ENCODE peak calls at places on chromosomes 16 and 17, in ten cellular contexts. One of them, this sample, is unnamed.

GRCh38 chr16:25064967-25065366 is 46.6 kb upstream of the LCMT1 start:
- DNase-seq in trophoblast cell: no peak
- DNase-seq in gastrocnemius medialis: no peak
- DNase-seq in ascending aorta: no peak
- DNase-seq in psoas muscle: no peak
- DNase-seq in body of pancreas: peak; percentile 45
- DNase-seq in left ventricle myocardium inferior: no peak
- DNase-seq in naive thymus-derived CD4-positive, alpha-beta T cell: no peak
- DNase-seq in upper lobe of left lung: no peak
- DNase-seq in CD8-positive, alpha-beta T cell: no peak
- DNase-seq in this sample: no peak

GRCh38 chr17:17445925-17446665 is 30.7 kb upstream of the MED9 start:
- DNase-seq in trophoblast cell: no peak
- DNase-seq in gastrocnemius medialis: no peak
- DNase-seq in ascending aorta: no peak
- DNase-seq in psoas muscle: no peak
- DNase-seq in body of pancreas: peak; percentile 66
- DNase-seq in left ventricle myocardium inferior: no peak
- DNase-seq in naive thymus-derived CD4-positive, alpha-beta T cell: no peak
- DNase-seq in upper lobe of left lung: peak; percentile 54
- DNase-seq in CD8-positive, alpha-beta T cell: no peak
- DNase-seq in this sample: peak; percentile 70

GRCh38 chr16:70257391-70257790 is 5.7 kb upstream of the EXOSC6 start:
- DNase-seq in trophoblast cell: no peak
- DNase-seq in gastrocnemius medialis: no peak
- DNase-seq in ascending aorta: no peak
- DNase-seq in psoas muscle: no peak
- DNase-seq in body of pancreas: no peak
- DNase-seq in left ventricle myocardium inferior: no peak
- DNase-seq in naive thymus-derived CD4-positive, alpha-beta T cell: no peak
- DNase-seq in upper lobe of left lung: no peak
- DNase-seq in CD8-positive, alpha-beta T cell: no peak
- DNase-seq in this sample: no peak

GRCh38 chr17:14746784-14747575 is 446.1 kb downstream of the HS3ST3B1 start:
- DNase-seq in trophoblast cell: no peak
- DNase-seq in gastrocnemius medialis: no peak
- DNase-seq in ascending aorta: no peak
- DNase-seq in psoas muscle: no peak
- DNase-seq in body of pancreas: no peak
- DNase-seq in left ventricle myocardium inferior: no peak
- DNase-seq in naive thymus-derived CD4-positive, alpha-beta T cell: no peak
- DNase-seq in upper lobe of left lung: peak; percentile 41
- DNase-seq in CD8-positive, alpha-beta T cell: no peak
- DNase-seq in this sample: no peak

GRCh38 chr17:1231456-1231855 is 38.8 kb upstream of the BHLHA9 start:
- DNase-seq in trophoblast cell: no peak
- DNase-seq in gastrocnemius medialis: peak; percentile 24
- DNase-seq in ascending aorta: no peak
- DNase-seq in psoas muscle: peak; percentile 48
- DNase-seq in body of pancreas: no peak
- DNase-seq in left ventricle myocardium inferior: peak; percentile 53
- DNase-seq in naive thymus-derived CD4-positive, alpha-beta T cell: no peak
- DNase-seq in upper lobe of left lung: peak; percentile 70
- DNase-seq in CD8-positive, alpha-beta T cell: no peak
- DNase-seq in this sample: peak; percentile 15

GRCh38 chr17:61322316-61323014 is 77.2 kb upstream of the TBX2 start:
- DNase-seq in trophoblast cell: no peak
- DNase-seq in gastrocnemius medialis: no peak
- DNase-seq in ascending aorta: no peak
- DNase-seq in psoas muscle: no peak
- DNase-seq in body of pancreas: no peak
- DNase-seq in left ventricle myocardium inferior: no peak
- DNase-seq in naive thymus-derived CD4-positive, alpha-beta T cell: no peak
- DNase-seq in upper lobe of left lung: no peak
- DNase-seq in CD8-positive, alpha-beta T cell: no peak
- DNase-seq in this sample: no peak

GRCh38 chr17:76822184-76822778 is 45.9 kb upstream of the MGAT5B start:
- DNase-seq in trophoblast cell: no peak
- DNase-seq in gastrocnemius medialis: no peak
- DNase-seq in ascending aorta: no peak
- DNase-seq in psoas muscle: no peak
- DNase-seq in body of pancreas: no peak
- DNase-seq in left ventricle myocardium inferior: no peak
- DNase-seq in naive thymus-derived CD4-positive, alpha-beta T cell: no peak
- DNase-seq in upper lobe of left lung: no peak
- DNase-seq in CD8-positive, alpha-beta T cell: no peak
- DNase-seq in this sample: no peak

GRCh38 chr17:29147682-29148081 is 32.5 kb downstream of the MYO18A start:
- DNase-seq in trophoblast cell: no peak
- DNase-seq in gastrocnemius medialis: no peak
- DNase-seq in ascending aorta: no peak
- DNase-seq in psoas muscle: no peak
- DNase-seq in body of pancreas: no peak
- DNase-seq in left ventricle myocardium inferior: no peak
- DNase-seq in naive thymus-derived CD4-positive, alpha-beta T cell: no peak
- DNase-seq in upper lobe of left lung: no peak
- DNase-seq in CD8-positive, alpha-beta T cell: no peak
- DNase-seq in this sample: no peak

GRCh38 chr16:19861811-19862327 is 22.8 kb downstream of the GPRC5B start:
- DNase-seq in trophoblast cell: no peak
- DNase-seq in gastrocnemius medialis: no peak
- DNase-seq in ascending aorta: no peak
- DNase-seq in psoas muscle: no peak
- DNase-seq in body of pancreas: no peak
- DNase-seq in left ventricle myocardium inferior: no peak
- DNase-seq in naive thymus-derived CD4-positive, alpha-beta T cell: no peak
- DNase-seq in upper lobe of left lung: no peak
- DNase-seq in CD8-positive, alpha-beta T cell: no peak
- DNase-seq in this sample: no peak

GRCh38 chr17:4704991-4705390 is 1.1 kb upstream of the PELP1 start:
- DNase-seq in trophoblast cell: no peak
- DNase-seq in gastrocnemius medialis: no peak
- DNase-seq in ascending aorta: no peak
- DNase-seq in psoas muscle: no peak
- DNase-seq in body of pancreas: no peak
- DNase-seq in left ventricle myocardium inferior: no peak
- DNase-seq in naive thymus-derived CD4-positive, alpha-beta T cell: no peak
- DNase-seq in upper lobe of left lung: no peak
- DNase-seq in CD8-positive, alpha-beta T cell: no peak
- DNase-seq in this sample: no peak

DNA sequence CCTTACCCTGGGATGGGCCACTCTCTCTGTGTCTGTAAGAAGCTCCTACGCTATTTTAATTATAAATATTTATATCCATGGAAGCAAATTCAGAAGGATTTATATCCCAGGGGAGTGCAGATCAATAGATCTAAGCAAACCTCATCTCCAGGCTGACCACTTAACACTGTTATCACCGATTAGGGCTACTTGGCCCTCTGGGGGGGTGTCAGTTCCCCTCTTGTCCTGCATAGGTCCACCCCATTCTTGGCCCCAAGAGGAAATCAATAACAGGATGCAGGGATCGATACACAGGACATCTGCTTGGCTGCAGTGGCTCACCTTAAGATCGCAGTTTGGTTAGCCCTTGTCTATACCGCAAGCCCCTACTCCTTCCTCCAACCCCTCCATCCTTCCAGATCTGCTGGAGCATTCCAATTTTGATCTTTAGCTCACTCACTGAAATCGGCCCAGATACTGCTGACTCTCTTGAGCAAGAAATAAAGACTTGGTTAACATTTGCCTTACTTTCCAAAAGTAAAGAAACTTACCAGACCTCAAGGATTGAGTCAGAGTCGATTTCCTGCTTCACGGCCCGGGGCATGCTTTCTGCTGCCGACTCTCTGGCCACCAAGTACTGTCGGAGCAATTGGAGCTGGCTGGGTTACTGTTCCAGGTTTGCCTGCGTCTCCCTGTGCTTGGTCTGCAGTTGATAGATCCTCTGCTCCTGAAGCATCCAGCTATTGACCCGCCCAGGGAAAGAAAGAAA is 112.3 kb upstream of the PMFBP1 start:
- DNase-seq in trophoblast cell: no peak
- DNase-seq in gastrocnemius medialis: no peak
- DNase-seq in ascending aorta: no peak
- DNase-seq in psoas muscle: no peak
- DNase-seq in body of pancreas: no peak
- DNase-seq in left ventricle myocardium inferior: no peak
- DNase-seq in naive thymus-derived CD4-positive, alpha-beta T cell: no peak
- DNase-seq in upper lobe of left lung: peak; percentile 59
- DNase-seq in CD8-positive, alpha-beta T cell: no peak
- DNase-seq in this sample: no peak
- H3K4me3 ChIP-seq in trophoblast cell: no peak overlapping the region
- H3K4me3 ChIP-seq in gastrocnemius medialis: no peak overlapping the region
- H3K4me3 ChIP-seq in ascending aorta: no peak overlapping the region
- H3K4me3 ChIP-seq in psoas muscle: no peak overlapping the region
- H3K4me3 ChIP-seq in body of pancreas: no peak overlapping the region
- H3K4me3 ChIP-seq in left ventricle myocardium inferior: no peak overlapping the region
- H3K4me3 ChIP-seq in naive thymus-derived CD4-positive, alpha-beta T cell: no peak overlapping the region
- H3K4me3 ChIP-seq in upper lobe of left lung: no peak overlapping the region
- H3K4me3 ChIP-seq in CD8-positive, alpha-beta T cell: no peak overlapping the region
- H3K4me3 ChIP-seq in this sample: no peak overlapping the region

GRCh38 chr16:86508028-86508946 is 2.0 kb upstream of the FOXF1 start:
- DNase-seq in trophoblast cell: no peak
- DNase-seq in gastrocnemius medialis: no peak
- DNase-seq in ascending aorta: no peak
- DNase-seq in psoas muscle: no peak
- DNase-seq in body of pancreas: no peak
- DNase-seq in left ventricle myocardium inferior: no peak
- DNase-seq in naive thymus-derived CD4-positive, alpha-beta T cell: no peak
- DNase-seq in upper lobe of left lung: no peak
- DNase-seq in CD8-positive, alpha-beta T cell: no peak
- DNase-seq in this sample: peak; percentile 49
- H3K27me3 ChIP-seq in trophoblast cell: peaks cover 98% of the 10 kb centered on the region
- H3K27me3 ChIP-seq in gastrocnemius medialis: peaks cover 99% of the 10 kb centered on the region
- H3K27me3 ChIP-seq in ascending aorta: peaks cover 48% of the 10 kb centered on the region
- H3K27me3 ChIP-seq in psoas muscle: peaks cover 98% of the 10 kb centered on the region
- H3K27me3 ChIP-seq in body of pancreas: peaks cover 25% of the 10 kb centered on the region
- H3K27me3 ChIP-seq in left ventricle myocardium inferior: peaks cover 100% of the 10 kb centered on the region
- H3K27me3 ChIP-seq in naive thymus-derived CD4-positive, alpha-beta T cell: peaks cover 7% of the 10 kb centered on the region
- H3K27me3 ChIP-seq in upper lobe of left lung: peaks cover 1% of the 10 kb centered on the region
- H3K27me3 ChIP-seq in CD8-positive, alpha-beta T cell: peaks cover 12% of the 10 kb centered on the region
- H3K27me3 ChIP-seq in this sample: peaks cover 68% of the 10 kb centered on the region

DNA sequence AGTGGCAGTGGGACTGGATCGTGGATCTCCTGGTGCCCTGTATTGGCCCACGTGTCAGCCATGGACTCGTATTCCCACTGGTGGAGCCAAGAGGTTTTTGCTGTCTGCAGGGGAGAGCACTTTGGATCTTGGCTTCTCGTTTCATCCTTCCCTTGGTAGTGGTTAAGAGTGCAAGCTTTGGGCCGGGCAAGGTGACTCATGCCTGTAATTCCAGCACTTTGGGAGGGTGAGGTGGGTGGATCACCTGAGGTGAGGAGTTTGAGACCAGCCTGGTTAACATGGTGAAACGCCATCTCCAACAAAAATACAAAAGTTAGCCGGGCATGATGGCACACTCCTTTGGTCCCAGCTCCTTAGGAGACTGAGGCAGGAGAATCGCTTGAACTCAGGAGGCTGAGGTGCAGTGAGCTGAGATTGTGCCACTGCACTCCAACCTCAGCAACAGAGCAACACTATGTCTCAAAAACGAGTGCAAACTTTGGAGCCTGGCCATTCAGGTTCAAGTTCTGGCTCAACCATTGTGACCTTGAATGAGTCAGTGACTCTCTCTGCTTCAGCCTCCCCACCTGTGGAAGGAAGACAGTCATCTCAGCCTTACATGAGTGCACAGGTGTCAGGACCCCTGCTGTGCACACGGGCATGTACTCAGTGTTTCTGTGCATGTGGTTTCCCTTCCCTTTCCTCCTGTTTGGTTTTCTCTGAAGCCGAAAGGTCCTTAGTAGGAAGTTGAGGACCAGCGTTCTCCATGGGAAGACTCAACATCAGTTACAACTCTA is 57.4 kb downstream of the PLCG2 start:
- DNase-seq in trophoblast cell: no peak
- DNase-seq in gastrocnemius medialis: no peak
- DNase-seq in ascending aorta: no peak
- DNase-seq in psoas muscle: no peak
- DNase-seq in body of pancreas: no peak
- DNase-seq in left ventricle myocardium inferior: no peak
- DNase-seq in naive thymus-derived CD4-positive, alpha-beta T cell: no peak
- DNase-seq in upper lobe of left lung: no peak
- DNase-seq in CD8-positive, alpha-beta T cell: no peak
- DNase-seq in this sample: no peak
- H3K4me1 ChIP-seq in trophoblast cell: peaks cover 4% of the 10 kb centered on the region
- H3K4me1 ChIP-seq in gastrocnemius medialis: no peaks in the 10 kb centered on the region
- H3K4me1 ChIP-seq in ascending aorta: no peaks in the 10 kb centered on the region
- H3K4me1 ChIP-seq in psoas muscle: no peaks in the 10 kb centered on the region
- H3K4me1 ChIP-seq in body of pancreas: no peaks in the 10 kb centered on the region
- H3K4me1 ChIP-seq in left ventricle myocardium inferior: no peaks in the 10 kb centered on the region
- H3K4me1 ChIP-seq in naive thymus-derived CD4-positive, alpha-beta T cell: peaks cover 20% of the 10 kb centered on the region
- H3K4me1 ChIP-seq in upper lobe of left lung: peaks cover 7% of the 10 kb centered on the region
- H3K4me1 ChIP-seq in CD8-positive, alpha-beta T cell: peaks cover 11% of the 10 kb centered on the region
- H3K4me1 ChIP-seq in this sample: no peaks in the 10 kb centered on the region

GRCh38 chr17:80025796-80026195 is 9.9 kb downstream of the TBC1D16 start:
- DNase-seq in trophoblast cell: no peak
- DNase-seq in gastrocnemius medialis: no peak
- DNase-seq in ascending aorta: no peak
- DNase-seq in psoas muscle: no peak
- DNase-seq in body of pancreas: no peak
- DNase-seq in left ventricle myocardium inferior: no peak
- DNase-seq in naive thymus-derived CD4-positive, alpha-beta T cell: no peak
- DNase-seq in upper lobe of left lung: no peak
- DNase-seq in CD8-positive, alpha-beta T cell: no peak
- DNase-seq in this sample: no peak

GRCh38 chr17:80024206-80024972 is 11.3 kb downstream of the TBC1D16 start:
- DNase-seq in trophoblast cell: no peak
- DNase-seq in gastrocnemius medialis: no peak
- DNase-seq in ascending aorta: no peak
- DNase-seq in psoas muscle: no peak
- DNase-seq in body of pancreas: no peak
- DNase-seq in left ventricle myocardium inferior: no peak
- DNase-seq in naive thymus-derived CD4-positive, alpha-beta T cell: no peak
- DNase-seq in upper lobe of left lung: no peak
- DNase-seq in CD8-positive, alpha-beta T cell: no peak
- DNase-seq in this sample: no peak

GRCh38 chr17:80023261-80024205 is 12.1 kb downstream of the TBC1D16 start:
- DNase-seq in trophoblast cell: no peak
- DNase-seq in gastrocnemius medialis: no peak
- DNase-seq in ascending aorta: no peak
- DNase-seq in psoas muscle: no peak
- DNase-seq in body of pancreas: peak; percentile 45
- DNase-seq in left ventricle myocardium inferior: no peak
- DNase-seq in naive thymus-derived CD4-positive, alpha-beta T cell: no peak
- DNase-seq in upper lobe of left lung: no peak
- DNase-seq in CD8-positive, alpha-beta T cell: no peak
- DNase-seq in this sample: no peak

GRCh38 chr17:80026359-80027042 is 9.2 kb downstream of the TBC1D16 start:
- DNase-seq in trophoblast cell: no peak
- DNase-seq in gastrocnemius medialis: peak; percentile 37
- DNase-seq in ascending aorta: no peak
- DNase-seq in psoas muscle: no peak
- DNase-seq in body of pancreas: peak; percentile 76
- DNase-seq in left ventricle myocardium inferior: no peak
- DNase-seq in naive thymus-derived CD4-positive, alpha-beta T cell: no peak
- DNase-seq in upper lobe of left lung: peak; percentile 54
- DNase-seq in CD8-positive, alpha-beta T cell: no peak
- DNase-seq in this sample: no peak

GRCh38 chr17:80025140-80025539 is 10.5 kb downstream of the TBC1D16 start:
- DNase-seq in trophoblast cell: peak; percentile 37
- DNase-seq in gastrocnemius medialis: no peak
- DNase-seq in ascending aorta: no peak
- DNase-seq in psoas muscle: no peak
- DNase-seq in body of pancreas: no peak
- DNase-seq in left ventricle myocardium inferior: no peak
- DNase-seq in naive thymus-derived CD4-positive, alpha-beta T cell: no peak
- DNase-seq in upper lobe of left lung: no peak
- DNase-seq in CD8-positive, alpha-beta T cell: no peak
- DNase-seq in this sample: no peak
- H3K4me3 ChIP-seq in trophoblast cell: no peak overlapping the region
- H3K4me3 ChIP-seq in gastrocnemius medialis: no peak overlapping the region
- H3K4me3 ChIP-seq in ascending aorta: no peak overlapping the region
- H3K4me3 ChIP-seq in psoas muscle: no peak overlapping the region
- H3K4me3 ChIP-seq in body of pancreas: no peak overlapping the region
- H3K4me3 ChIP-seq in left ventricle myocardium inferior: no peak overlapping the region
- H3K4me3 ChIP-seq in naive thymus-derived CD4-positive, alpha-beta T cell: no peak overlapping the region
- H3K4me3 ChIP-seq in upper lobe of left lung: no peak overlapping the region
- H3K4me3 ChIP-seq in CD8-positive, alpha-beta T cell: no peak overlapping the region
- H3K4me3 ChIP-seq in this sample: no peak overlapping the region

This sample was measured in adipocyte.